ENCODE peak calls at places on chromosomes 5 and 9, in nine cellular contexts. One of them, this sample, is unnamed. For H3K4me1, the result is how much of the 10 kb centered on the place peaks cover.

GRCh38 chr9:112531666-112532282 is 45.1 kb downstream of the KIAA1958 start:
- DNase-seq in pancreas: no peak
- DNase-seq in MM.1S: no peak
- DNase-seq in esophagus squamous epithelium: no peak
- DNase-seq in mammary epithelial cell: no peak
- DNase-seq in psoas muscle: no peak
- DNase-seq in left ventricle myocardium inferior: no peak
- DNase-seq in Panc1: no peak
- DNase-seq in endodermal cell: no peak
- DNase-seq in this sample: no peak

GRCh38 chr9:115333671-115334070 is 215.7 kb upstream of the TNC start:
- DNase-seq in pancreas: no peak
- DNase-seq in esophagus squamous epithelium: no peak
- DNase-seq in mammary epithelial cell: peak
- DNase-seq in endodermal cell: no peak
- DNase-seq in left ventricle myocardium inferior: no peak
- DNase-seq in psoas muscle: no peak
- DNase-seq in MM.1S: no peak
- DNase-seq in Panc1: no peak
- DNase-seq in this sample: no peak

GRCh38 chr5:133675376-133676154 is 63.2 kb upstream of the FSTL4 start:
- DNase-seq in mammary epithelial cell: no peak
- DNase-seq in endodermal cell: peak
- DNase-seq in esophagus squamous epithelium: no peak
- DNase-seq in left ventricle myocardium inferior: no peak
- DNase-seq in pancreas: no peak
- DNase-seq in Panc1: no peak
- DNase-seq in psoas muscle: no peak
- DNase-seq in MM.1S: no peak
- DNase-seq in this sample: no peak

GRCh38 chr5:32566319-32567111 is 18.8 kb upstream of the SUB1 start:
- DNase-seq in mammary epithelial cell: no peak
- DNase-seq in MM.1S: no peak
- DNase-seq in endodermal cell: no peak
- DNase-seq in pancreas: no peak
- DNase-seq in Panc1: no peak
- DNase-seq in esophagus squamous epithelium: no peak
- DNase-seq in psoas muscle: no peak
- DNase-seq in left ventricle myocardium inferior: no peak
- DNase-seq in this sample: no peak

GRCh38 chr5:149837680-149838269 is 106.8 kb downstream of the PDE6A start:
- DNase-seq in left ventricle myocardium inferior: no peak
- DNase-seq in pancreas: no peak
- DNase-seq in mammary epithelial cell: peak
- DNase-seq in psoas muscle: peak
- DNase-seq in Panc1: no peak
- DNase-seq in MM.1S: no peak
- DNase-seq in endodermal cell: peak
- DNase-seq in esophagus squamous epithelium: no peak
- DNase-seq in this sample: no peak

GRCh38 chr5:152271420-152271819 is 133.7 kb downstream of the NMUR2 start:
- DNase-seq in Panc1: no peak
- DNase-seq in left ventricle myocardium inferior: no peak
- DNase-seq in psoas muscle: no peak
- DNase-seq in endodermal cell: peak
- DNase-seq in esophagus squamous epithelium: no peak
- DNase-seq in MM.1S: peak
- DNase-seq in mammary epithelial cell: peak
- DNase-seq in pancreas: no peak
- DNase-seq in this sample: no peak

GRCh38 chr5:127571314-127571713 is 53.9 kb downstream of the PRRC1 start:
- DNase-seq in mammary epithelial cell: no peak
- DNase-seq in MM.1S: no peak
- DNase-seq in pancreas: no peak
- DNase-seq in endodermal cell: no peak
- DNase-seq in psoas muscle: no peak
- DNase-seq in left ventricle myocardium inferior: no peak
- DNase-seq in esophagus squamous epithelium: no peak
- DNase-seq in Panc1: no peak
- DNase-seq in this sample: no peak

GRCh38 chr5:128538249-128539037 is 398 bp upstream of the FBN2 start:
- DNase-seq in left ventricle myocardium inferior: peak
- DNase-seq in psoas muscle: peak
- DNase-seq in MM.1S: peak
- DNase-seq in Panc1: no peak
- DNase-seq in endodermal cell: peak
- DNase-seq in pancreas: peak
- DNase-seq in mammary epithelial cell: peak
- DNase-seq in esophagus squamous epithelium: no peak
- DNase-seq in this sample: no peak

GRCh38 chr9:101477214-101477613 is 41.6 kb upstream of the ALDOB start:
- DNase-seq in MM.1S: no peak
- DNase-seq in endodermal cell: no peak
- DNase-seq in pancreas: no peak
- DNase-seq in mammary epithelial cell: peak
- DNase-seq in left ventricle myocardium inferior: no peak
- DNase-seq in Panc1: no peak
- DNase-seq in psoas muscle: no peak
- DNase-seq in esophagus squamous epithelium: no peak
- DNase-seq in this sample: no peak

GRCh38 chr5:111635151-111635945 is 121.6 kb downstream of the NREP start:
- DNase-seq in mammary epithelial cell: no peak
- DNase-seq in left ventricle myocardium inferior: no peak
- DNase-seq in pancreas: no peak
- DNase-seq in esophagus squamous epithelium: no peak
- DNase-seq in Panc1: no peak
- DNase-seq in endodermal cell: no peak
- DNase-seq in psoas muscle: no peak
- DNase-seq in MM.1S: no peak
- DNase-seq in this sample: no peak

GRCh38 chr9:94212091-94212490 is 47.0 kb upstream of the ZNF169 start:
- DNase-seq in mammary epithelial cell: peak
- DNase-seq in psoas muscle: no peak
- DNase-seq in left ventricle myocardium inferior: no peak
- DNase-seq in MM.1S: peak
- DNase-seq in esophagus squamous epithelium: no peak
- DNase-seq in pancreas: no peak
- DNase-seq in endodermal cell: no peak
- DNase-seq in Panc1: no peak
- DNase-seq in this sample: no peak

GRCh38 chr9:126722922-126723806 is 81.7 kb upstream of the ZBTB43 start:
- DNase-seq in pancreas: peak
- DNase-seq in psoas muscle: peak
- DNase-seq in left ventricle myocardium inferior: peak
- DNase-seq in MM.1S: peak
- DNase-seq in mammary epithelial cell: no peak
- DNase-seq in esophagus squamous epithelium: no peak
- DNase-seq in Panc1: no peak
- DNase-seq in endodermal cell: peak
- DNase-seq in this sample: no peak

GRCh38 chr5:143216211-143216610 is 187.3 kb downstream of the NR3C1 start:
- DNase-seq in mammary epithelial cell: no peak
- DNase-seq in MM.1S: no peak
- DNase-seq in endodermal cell: no peak
- DNase-seq in pancreas: no peak
- DNase-seq in esophagus squamous epithelium: no peak
- DNase-seq in Panc1: no peak
- DNase-seq in psoas muscle: no peak
- DNase-seq in left ventricle myocardium inferior: no peak
- DNase-seq in this sample: no peak

GRCh38 chr5:143576721-143577484 is 173.4 kb upstream of the NR3C1 start:
- DNase-seq in psoas muscle: no peak
- DNase-seq in endodermal cell: no peak
- DNase-seq in MM.1S: no peak
- DNase-seq in pancreas: no peak
- DNase-seq in Panc1: no peak
- DNase-seq in esophagus squamous epithelium: no peak
- DNase-seq in left ventricle myocardium inferior: no peak
- DNase-seq in mammary epithelial cell: peak
- DNase-seq in this sample: no peak

GRCh38 chr9:38179965-38180364 is 110.9 kb upstream of the SHB start:
- DNase-seq in MM.1S: no peak
- DNase-seq in endodermal cell: no peak
- DNase-seq in Panc1: no peak
- DNase-seq in mammary epithelial cell: no peak
- DNase-seq in esophagus squamous epithelium: no peak
- DNase-seq in pancreas: no peak
- DNase-seq in psoas muscle: no peak
- DNase-seq in left ventricle myocardium inferior: no peak
- DNase-seq in this sample: no peak

GRCh38 chr5:65876496-65876895 is 49.9 kb upstream of the ERBIN start:
- DNase-seq in psoas muscle: no peak
- DNase-seq in esophagus squamous epithelium: no peak
- DNase-seq in pancreas: no peak
- DNase-seq in left ventricle myocardium inferior: no peak
- DNase-seq in Panc1: no peak
- DNase-seq in MM.1S: no peak
- DNase-seq in endodermal cell: no peak
- DNase-seq in mammary epithelial cell: no peak
- DNase-seq in this sample: no peak

GRCh38 chr5:88667187-88668141 is 215.5 kb downstream of the MEF2C start:
- DNase-seq in Panc1: no peak
- DNase-seq in mammary epithelial cell: no peak
- DNase-seq in endodermal cell: peak
- DNase-seq in MM.1S: peak
- DNase-seq in psoas muscle: no peak
- DNase-seq in pancreas: no peak
- DNase-seq in left ventricle myocardium inferior: no peak
- DNase-seq in esophagus squamous epithelium: no peak
- DNase-seq in this sample: no peak

GRCh38 chr5:17180957-17181723 is 36.3 kb upstream of the BASP1 start:
- DNase-seq in mammary epithelial cell: peak
- DNase-seq in psoas muscle: no peak
- DNase-seq in esophagus squamous epithelium: no peak
- DNase-seq in Panc1: peak
- DNase-seq in MM.1S: no peak
- DNase-seq in pancreas: no peak
- DNase-seq in left ventricle myocardium inferior: no peak
- DNase-seq in endodermal cell: no peak
- DNase-seq in this sample: no peak

GRCh38 chr5:173303878-173304590 is 24.2 kb downstream of the STC2 start:
- DNase-seq in left ventricle myocardium inferior: no peak
- DNase-seq in endodermal cell: peak
- DNase-seq in psoas muscle: no peak
- DNase-seq in pancreas: no peak
- DNase-seq in MM.1S: no peak
- DNase-seq in Panc1: no peak
- DNase-seq in mammary epithelial cell: no peak
- DNase-seq in esophagus squamous epithelium: no peak
- DNase-seq in this sample: no peak

GRCh38 chr5:78533356-78533755 is 115.2 kb downstream of the LHFPL2 start:
- DNase-seq in MM.1S: no peak
- DNase-seq in pancreas: no peak
- DNase-seq in endodermal cell: no peak
- DNase-seq in mammary epithelial cell: no peak
- DNase-seq in psoas muscle: no peak
- DNase-seq in left ventricle myocardium inferior: no peak
- DNase-seq in esophagus squamous epithelium: no peak
- DNase-seq in Panc1: no peak
- DNase-seq in this sample: no peak

GRCh38 chr5:43193952-43194321 is 1.9 kb downstream of the NIM1K start:
- DNase-seq in left ventricle myocardium inferior: no peak
- DNase-seq in Panc1: no peak
- DNase-seq in endodermal cell: no peak
- DNase-seq in MM.1S: no peak
- DNase-seq in esophagus squamous epithelium: no peak
- DNase-seq in pancreas: no peak
- DNase-seq in psoas muscle: no peak
- DNase-seq in mammary epithelial cell: no peak
- DNase-seq in this sample: no peak
- TF ChIP-seq CTCF in left ventricle myocardium inferior: no peak
- TF ChIP-seq CTCF in Panc1: no peak
- TF ChIP-seq CTCF in endodermal cell: no peak
- TF ChIP-seq CTCF in MM.1S: no peak
- TF ChIP-seq CTCF in esophagus squamous epithelium: no peak
- TF ChIP-seq CTCF in pancreas: no peak
- TF ChIP-seq CTCF in psoas muscle: no peak
- TF ChIP-seq CTCF in mammary epithelial cell: no peak
- TF ChIP-seq CTCF in this sample: no peak

GRCh38 chr5:55324006-55324405 is 16.2 kb downstream of the MTREX start:
- DNase-seq in pancreas: no peak
- DNase-seq in MM.1S: no peak
- DNase-seq in endodermal cell: no peak
- DNase-seq in Panc1: no peak
- DNase-seq in esophagus squamous epithelium: no peak
- DNase-seq in psoas muscle: no peak
- DNase-seq in left ventricle myocardium inferior: no peak
- DNase-seq in mammary epithelial cell: no peak
- DNase-seq in this sample: no peak
- H3K4me3 ChIP-seq in pancreas: no peak
- H3K4me3 ChIP-seq in MM.1S: no peak
- H3K4me3 ChIP-seq in endodermal cell: no peak
- H3K4me3 ChIP-seq in Panc1: no peak
- H3K4me3 ChIP-seq in esophagus squamous epithelium: no peak
- H3K4me3 ChIP-seq in psoas muscle: no peak
- H3K4me3 ChIP-seq in left ventricle myocardium inferior: no peak
- H3K4me3 ChIP-seq in mammary epithelial cell: no peak
- H3K4me3 ChIP-seq in this sample: no peak

GRCh38 chr9:19901586-19901985 is 112.7 kb upstream of the SLC24A2 start:
- DNase-seq in mammary epithelial cell: no peak
- DNase-seq in pancreas: no peak
- DNase-seq in left ventricle myocardium inferior: no peak
- DNase-seq in Panc1: no peak
- DNase-seq in esophagus squamous epithelium: no peak
- DNase-seq in endodermal cell: no peak
- DNase-seq in MM.1S: no peak
- DNase-seq in psoas muscle: no peak
- DNase-seq in this sample: no peak
- H3K4me1 ChIP-seq in mammary epithelial cell: under half
- H3K4me1 ChIP-seq in pancreas: under half
- H3K4me1 ChIP-seq in left ventricle myocardium inferior: under half
- H3K4me1 ChIP-seq in Panc1: under half
- H3K4me1 ChIP-seq in esophagus squamous epithelium: under half
- H3K4me1 ChIP-seq in endodermal cell: under half
- H3K4me1 ChIP-seq in MM.1S: under half
- H3K4me1 ChIP-seq in psoas muscle: under half
- H3K4me1 ChIP-seq in this sample: under half

GRCh38 chr5:37043693-37044092 is 167.1 kb downstream of the NIPBL start:
- DNase-seq in MM.1S: no peak
- DNase-seq in pancreas: no peak
- DNase-seq in esophagus squamous epithelium: no peak
- DNase-seq in left ventricle myocardium inferior: no peak
- DNase-seq in mammary epithelial cell: no peak
- DNase-seq in psoas muscle: no peak
- DNase-seq in Panc1: peak
- DNase-seq in endodermal cell: peak
- DNase-seq in this sample: no peak

GRCh38 chr5:37034955-37035354 is 158.4 kb downstream of the NIPBL start:
- DNase-seq in Panc1: no peak
- DNase-seq in esophagus squamous epithelium: no peak
- DNase-seq in pancreas: no peak
- DNase-seq in psoas muscle: no peak
- DNase-seq in endodermal cell: no peak
- DNase-seq in MM.1S: no peak
- DNase-seq in mammary epithelial cell: no peak
- DNase-seq in left ventricle myocardium inferior: no peak
- DNase-seq in this sample: no peak

GRCh38 chr5:37039824-37040223 is 163.3 kb downstream of the NIPBL start:
- DNase-seq in mammary epithelial cell: no peak
- DNase-seq in psoas muscle: no peak
- DNase-seq in MM.1S: no peak
- DNase-seq in esophagus squamous epithelium: no peak
- DNase-seq in left ventricle myocardium inferior: no peak
- DNase-seq in endodermal cell: no peak
- DNase-seq in Panc1: no peak
- DNase-seq in pancreas: no peak
- DNase-seq in this sample: no peak

GRCh38 chr5:37037840-37038239 is 161.3 kb downstream of the NIPBL start:
- DNase-seq in Panc1: no peak
- DNase-seq in MM.1S: no peak
- DNase-seq in left ventricle myocardium inferior: no peak
- DNase-seq in pancreas: no peak
- DNase-seq in endodermal cell: no peak
- DNase-seq in mammary epithelial cell: no peak
- DNase-seq in psoas muscle: no peak
- DNase-seq in esophagus squamous epithelium: no peak
- DNase-seq in this sample: no peak
- TF ChIP-seq CTCF in Panc1: no peak
- TF ChIP-seq CTCF in MM.1S: no peak
- TF ChIP-seq CTCF in left ventricle myocardium inferior: no peak
- TF ChIP-seq CTCF in pancreas: no peak
- TF ChIP-seq CTCF in endodermal cell: no peak
- TF ChIP-seq CTCF in mammary epithelial cell: no peak
- TF ChIP-seq CTCF in psoas muscle: no peak
- TF ChIP-seq CTCF in esophagus squamous epithelium: no peak
- TF ChIP-seq CTCF in this sample: no peak